ENCODE peak calls at places on chromosomes 13 and 19, in nine cellular contexts. One of them, this sample, is unnamed.

GRCh38 chr19:32870154-32870573 is 597 bp upstream of the SLC7A9 start:
- DNase-seq in SJSA1: no peak
- DNase-seq in esophagus squamous epithelium: no peak
- DNase-seq in uterus: no peak
- DNase-seq in osteoblast: no peak
- DNase-seq in fibroblast of mammary gland: no peak
- DNase-seq in CD4-positive, alpha-beta memory T cell: no peak
- DNase-seq in astrocyte of the spinal cord: no peak
- DNase-seq in GM12865: no peak
- DNase-seq in this sample: no peak

GRCh38 chr13:51804295-51805172 is 571 bp upstream of the DHRS12 start:
- DNase-seq in SJSA1: no peak
- DNase-seq in esophagus squamous epithelium: no peak
- DNase-seq in uterus: no peak
- DNase-seq in osteoblast: peak; percentile 75
- DNase-seq in GM12865: peak; percentile 31
- DNase-seq in astrocyte of the spinal cord: no peak
- DNase-seq in fibroblast of mammary gland: no peak
- DNase-seq in CD4-positive, alpha-beta memory T cell: no peak
- DNase-seq in this sample: no peak

GRCh38 chr13:76991432-76991795 is 467 bp upstream of the CLN5 start:
- DNase-seq in esophagus squamous epithelium: peak; percentile 44
- DNase-seq in GM12865: peak; percentile 88
- DNase-seq in fibroblast of mammary gland: no peak
- DNase-seq in CD4-positive, alpha-beta memory T cell: peak; percentile 89
- DNase-seq in astrocyte of the spinal cord: no peak
- DNase-seq in uterus: no peak
- DNase-seq in osteoblast: no peak
- DNase-seq in SJSA1: no peak
- DNase-seq in this sample: no peak

GRCh38 chr13:77492982-77493381 is 42.5 kb upstream of the SCEL start:
- DNase-seq in astrocyte of the spinal cord: peak; percentile 33
- DNase-seq in fibroblast of mammary gland: peak; percentile 51
- DNase-seq in GM12865: peak; percentile 62
- DNase-seq in esophagus squamous epithelium: no peak
- DNase-seq in osteoblast: no peak
- DNase-seq in CD4-positive, alpha-beta memory T cell: peak; percentile 5
- DNase-seq in SJSA1: no peak
- DNase-seq in uterus: no peak
- DNase-seq in this sample: peak; percentile 15

GRCh38 chr19:1133471-1133929 is 29.7 kb downstream of the GPX4 start:
- DNase-seq in uterus: no peak
- DNase-seq in GM12865: peak; percentile 91
- DNase-seq in fibroblast of mammary gland: peak; percentile 28
- DNase-seq in SJSA1: no peak
- DNase-seq in esophagus squamous epithelium: peak; percentile 41
- DNase-seq in osteoblast: peak; percentile 95
- DNase-seq in CD4-positive, alpha-beta memory T cell: peak; percentile 88
- DNase-seq in astrocyte of the spinal cord: no peak
- DNase-seq in this sample: peak; percentile 37

GRCh38 chr19:40756502-40757110 is 5.6 kb downstream of the SNRPA start:
- DNase-seq in CD4-positive, alpha-beta memory T cell: no peak
- DNase-seq in GM12865: no peak
- DNase-seq in astrocyte of the spinal cord: no peak
- DNase-seq in SJSA1: no peak
- DNase-seq in esophagus squamous epithelium: no peak
- DNase-seq in fibroblast of mammary gland: no peak
- DNase-seq in osteoblast: no peak
- DNase-seq in uterus: no peak
- DNase-seq in this sample: no peak

GRCh38 chr13:73671011-73671410 is 463.2 kb downstream of the KLF12 start:
- DNase-seq in osteoblast: no peak
- DNase-seq in uterus: no peak
- DNase-seq in astrocyte of the spinal cord: no peak
- DNase-seq in GM12865: no peak
- DNase-seq in fibroblast of mammary gland: no peak
- DNase-seq in esophagus squamous epithelium: no peak
- DNase-seq in CD4-positive, alpha-beta memory T cell: no peak
- DNase-seq in SJSA1: no peak
- DNase-seq in this sample: no peak

GRCh38 chr13:27401210-27401609 is 23.2 kb upstream of the GTF3A start:
- DNase-seq in SJSA1: no peak
- DNase-seq in esophagus squamous epithelium: no peak
- DNase-seq in CD4-positive, alpha-beta memory T cell: no peak
- DNase-seq in osteoblast: no peak
- DNase-seq in uterus: no peak
- DNase-seq in GM12865: no peak
- DNase-seq in fibroblast of mammary gland: no peak
- DNase-seq in astrocyte of the spinal cord: no peak
- DNase-seq in this sample: no peak

DNA sequence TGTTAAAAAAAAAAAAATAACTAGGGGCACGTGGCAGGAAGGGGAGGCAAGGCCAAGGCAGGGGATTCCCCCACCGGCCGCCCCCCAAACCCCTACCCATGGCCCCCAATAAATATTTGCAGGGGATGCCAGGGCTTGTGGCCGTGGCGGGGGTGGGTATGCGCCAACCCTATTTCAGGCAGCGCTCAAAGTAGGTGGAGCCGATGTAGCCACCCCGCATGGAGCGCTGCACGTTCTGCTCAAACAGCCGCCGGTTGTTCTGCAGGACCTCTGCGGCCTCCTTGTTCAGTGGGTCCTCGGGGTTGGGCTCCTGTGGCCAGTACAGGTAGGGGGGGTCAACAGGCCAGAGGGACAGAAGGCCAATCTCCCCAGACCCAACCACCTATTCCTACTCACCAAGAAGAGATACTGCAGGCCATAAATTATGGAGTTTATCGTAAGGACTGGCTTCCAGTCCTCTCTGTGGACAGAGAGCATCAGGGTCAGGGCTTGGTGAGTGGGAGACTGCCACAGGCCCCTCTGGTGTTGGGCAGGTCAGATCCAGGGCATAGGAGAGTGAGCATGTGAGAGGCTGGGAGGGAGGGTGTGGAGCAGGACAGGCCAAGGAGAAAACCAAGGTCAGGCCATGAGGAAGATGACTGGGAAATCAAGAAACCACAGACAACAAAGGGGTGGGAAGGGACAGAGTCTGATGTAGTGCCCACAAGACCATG is 1.2 kb upstream of the CHMP2A start:
- DNase-seq in astrocyte of the spinal cord: no peak
- DNase-seq in uterus: no peak
- DNase-seq in GM12865: no peak
- DNase-seq in SJSA1: no peak
- DNase-seq in CD4-positive, alpha-beta memory T cell: no peak
- DNase-seq in osteoblast: peak; percentile 65
- DNase-seq in fibroblast of mammary gland: no peak
- DNase-seq in esophagus squamous epithelium: no peak
- DNase-seq in this sample: no peak
- H3K4me3 ChIP-seq in astrocyte of the spinal cord: no peak overlapping the region
- H3K4me3 ChIP-seq in uterus: no peak overlapping the region
- H3K4me3 ChIP-seq in GM12865: no peak overlapping the region
- H3K4me3 ChIP-seq in SJSA1: no peak overlapping the region
- H3K4me3 ChIP-seq in CD4-positive, alpha-beta memory T cell: no peak overlapping the region
- H3K4me3 ChIP-seq in osteoblast: peak overlapping the region; percentile 87
- H3K4me3 ChIP-seq in fibroblast of mammary gland: no peak overlapping the region
- H3K4me3 ChIP-seq in esophagus squamous epithelium: no peak overlapping the region
- H3K4me3 ChIP-seq in this sample: no peak overlapping the region

DNA sequence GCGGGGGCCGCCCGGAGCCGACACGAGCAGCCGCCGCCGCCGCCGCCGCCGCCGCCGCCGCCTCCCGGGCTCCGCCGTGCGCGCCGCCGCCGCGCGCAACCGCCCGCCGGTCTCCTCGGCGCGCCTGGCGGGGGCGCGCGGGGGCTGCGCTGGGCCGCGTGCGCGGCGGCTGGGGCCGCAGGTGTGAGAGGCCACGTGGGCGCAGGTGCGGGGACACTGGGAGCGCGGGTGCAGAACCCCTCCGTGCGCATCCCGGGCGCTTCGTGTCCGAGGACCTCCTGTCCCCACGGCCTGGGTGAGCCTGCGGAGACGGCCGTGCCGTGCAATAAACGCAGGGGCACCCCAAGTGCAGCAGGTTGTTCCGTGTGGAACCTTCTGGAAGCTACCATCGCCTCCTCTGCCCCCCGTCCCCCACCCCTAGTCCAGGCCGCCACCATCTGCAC is at the start of gene LINGO3:
- DNase-seq in CD4-positive, alpha-beta memory T cell: no peak
- DNase-seq in uterus: no peak
- DNase-seq in osteoblast: peak; percentile 75
- DNase-seq in GM12865: no peak
- DNase-seq in esophagus squamous epithelium: no peak
- DNase-seq in astrocyte of the spinal cord: no peak
- DNase-seq in SJSA1: no peak
- DNase-seq in fibroblast of mammary gland: no peak
- DNase-seq in this sample: no peak
- H3K4me3 ChIP-seq in CD4-positive, alpha-beta memory T cell: no peak within 1 kb of the TSS
- H3K4me3 ChIP-seq in uterus: no peak within 1 kb of the TSS
- H3K4me3 ChIP-seq in osteoblast: peak within 1 kb of the TSS; percentile 42
- H3K4me3 ChIP-seq in GM12865: no peak within 1 kb of the TSS
- H3K4me3 ChIP-seq in esophagus squamous epithelium: peak within 1 kb of the TSS; percentile 50
- H3K4me3 ChIP-seq in astrocyte of the spinal cord: no peak within 1 kb of the TSS
- H3K4me3 ChIP-seq in SJSA1: no peak within 1 kb of the TSS
- H3K4me3 ChIP-seq in fibroblast of mammary gland: no peak within 1 kb of the TSS
- H3K4me3 ChIP-seq in this sample: no peak within 1 kb of the TSS

GRCh38 chr19:50983625-50984292 is at the start of gene KLK7:
- DNase-seq in esophagus squamous epithelium: no peak
- DNase-seq in GM12865: no peak
- DNase-seq in CD4-positive, alpha-beta memory T cell: no peak
- DNase-seq in fibroblast of mammary gland: no peak
- DNase-seq in uterus: no peak
- DNase-seq in astrocyte of the spinal cord: no peak
- DNase-seq in SJSA1: no peak
- DNase-seq in osteoblast: no peak
- DNase-seq in this sample: no peak
- H3K4me3 ChIP-seq in esophagus squamous epithelium: peak within 1 kb of the TSS; percentile 39
- H3K4me3 ChIP-seq in GM12865: no peak within 1 kb of the TSS
- H3K4me3 ChIP-seq in CD4-positive, alpha-beta memory T cell: no peak within 1 kb of the TSS
- H3K4me3 ChIP-seq in fibroblast of mammary gland: no peak within 1 kb of the TSS
- H3K4me3 ChIP-seq in uterus: no peak within 1 kb of the TSS
- H3K4me3 ChIP-seq in astrocyte of the spinal cord: no peak within 1 kb of the TSS
- H3K4me3 ChIP-seq in SJSA1: no peak within 1 kb of the TSS
- H3K4me3 ChIP-seq in osteoblast: no peak within 1 kb of the TSS
- H3K4me3 ChIP-seq in this sample: no peak within 1 kb of the TSS

DNA sequence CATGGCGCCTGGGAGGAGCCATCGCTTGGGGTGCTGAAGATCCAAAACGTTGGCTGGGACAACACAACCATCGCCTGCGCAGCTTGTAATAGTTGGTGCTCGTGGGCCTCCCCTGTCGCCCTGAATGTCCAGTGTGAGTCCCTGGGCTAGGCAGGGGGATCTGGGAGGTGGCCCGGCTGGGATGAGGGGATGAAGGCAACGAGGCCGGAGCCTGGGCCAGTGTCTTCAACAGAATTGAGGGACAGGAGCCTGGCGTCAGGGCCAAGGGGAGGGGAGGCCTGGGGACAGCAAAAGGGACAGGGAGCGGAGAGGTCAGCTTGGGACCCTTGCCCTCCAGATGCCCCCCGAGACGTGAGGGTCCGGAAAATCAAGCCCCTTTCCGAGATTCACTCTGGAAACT is 6.7 kb upstream of the FFAR1 start:
- DNase-seq in GM12865: no peak
- DNase-seq in esophagus squamous epithelium: no peak
- DNase-seq in SJSA1: no peak
- DNase-seq in CD4-positive, alpha-beta memory T cell: no peak
- DNase-seq in uterus: no peak
- DNase-seq in fibroblast of mammary gland: no peak
- DNase-seq in osteoblast: no peak
- DNase-seq in astrocyte of the spinal cord: no peak
- DNase-seq in this sample: no peak
- H3K4me3 ChIP-seq in GM12865: no peak overlapping the region
- H3K4me3 ChIP-seq in esophagus squamous epithelium: no peak overlapping the region
- H3K4me3 ChIP-seq in SJSA1: no peak overlapping the region
- H3K4me3 ChIP-seq in CD4-positive, alpha-beta memory T cell: no peak overlapping the region
- H3K4me3 ChIP-seq in uterus: no peak overlapping the region
- H3K4me3 ChIP-seq in fibroblast of mammary gland: no peak overlapping the region
- H3K4me3 ChIP-seq in osteoblast: no peak overlapping the region
- H3K4me3 ChIP-seq in astrocyte of the spinal cord: no peak overlapping the region
- H3K4me3 ChIP-seq in this sample: no peak overlapping the region

GRCh38 chr19:13963603-13964105 is 11.3 kb downstream of the DCAF15 start:
- DNase-seq in fibroblast of mammary gland: no peak
- DNase-seq in uterus: no peak
- DNase-seq in esophagus squamous epithelium: no peak
- DNase-seq in SJSA1: no peak
- DNase-seq in CD4-positive, alpha-beta memory T cell: no peak
- DNase-seq in osteoblast: peak; percentile 57
- DNase-seq in astrocyte of the spinal cord: no peak
- DNase-seq in GM12865: no peak
- DNase-seq in this sample: no peak
- H3K4me3 ChIP-seq in fibroblast of mammary gland: no peak overlapping the region
- H3K4me3 ChIP-seq in uterus: no peak overlapping the region
- H3K4me3 ChIP-seq in esophagus squamous epithelium: no peak overlapping the region
- H3K4me3 ChIP-seq in SJSA1: no peak overlapping the region
- H3K4me3 ChIP-seq in CD4-positive, alpha-beta memory T cell: no peak overlapping the region
- H3K4me3 ChIP-seq in osteoblast: no peak overlapping the region
- H3K4me3 ChIP-seq in astrocyte of the spinal cord: no peak overlapping the region
- H3K4me3 ChIP-seq in GM12865: no peak overlapping the region
- H3K4me3 ChIP-seq in this sample: no peak overlapping the region

This sample was measured in Jurkat, Clone E6-1.